ENCODE peak calls at places on chromosomes 12 and 14, in eight cellular contexts. F is HS-5; E is lower lobe of right lung; H is stimulated activated CD4-positive, alpha-beta T cell treated with anti-CD3 and anti-CD28 coated beads, Interleukin-4, amount 100 ng/mL, for 48 hours; Z is NCI-H69; W is HFFc6; Q is stimulated activated CD8-positive, alpha-beta memory T cell treated with anti-CD3 and anti-CD28 coated beads, Interleukin-15, amount 100 ng/mL, for 24 hours; B is foreskin fibroblast. I is an unnamed sample.
A peak's percentile ranks its signal among the peaks of the same experiment; 100 is the strongest.

GRCh38 chr12:53118771-53119300 is 15.6 kb downstream of the SOAT2 start:
- DNase-seq in E (no peak), B (no peak), F (no peak), H (no peak), Q (no peak), Z (no peak), W (no peak), I (no peak)

GRCh38 chr14:94904636-94905035 is 134.7 kb upstream of the GSC start:
- DNase-seq in Q (no peak), W (peak; percentile 17), E (no peak), B (no peak), Z (no peak), H (no peak), F (no peak), I (no peak)

GRCh38 chr12:26880625-26881024 is 47.6 kb upstream of the ITPR2 start:
- DNase-seq in W (no peak), B (no peak), F (no peak), H (no peak), Q (no peak), Z (no peak), E (no peak), I (no peak)

GRCh38 chr12:85309180-85309579 is 29.2 kb downstream of the ALX1 start:
- DNase-seq in B (peak; percentile 1), F (no peak), Q (no peak), E (no peak), W (no peak), H (no peak), Z (no peak), I (no peak)

GRCh38 chr12:18861287-18861858 is 123.5 kb downstream of the CAPZA3 start:
- DNase-seq in B (peak; percentile 60), F (peak; percentile 11), Z (peak; percentile 26), Q (no peak), W (no peak), H (no peak), E (no peak), I (peak; percentile 16)

GRCh38 chr12:54369597-54370217 is 5.4 kb upstream of the GPR84 start:
- DNase-seq in H (no peak), Q (no peak), B (peak; percentile 15), E (no peak), W (no peak), Z (no peak), F (no peak), I (no peak)

GRCh38 chr12:12403264-12404248 is 46.7 kb downstream of the BORCS5 start:
- DNase-seq in B (no peak), Q (no peak), H (no peak), W (no peak), F (no peak), E (no peak), Z (peak; percentile 33), I (peak; percentile 16)

GRCh38 chr14:24631749-24632335 is 2.1 kb downstream of the GZMB start:
- DNase-seq in F (no peak), Z (no peak), Q (no peak), W (no peak), H (no peak), B (no peak), E (no peak), I (no peak)

GRCh38 chr14:75379246-75379929 is 48.4 kb upstream of the JDP2 start:
- DNase-seq in B (no peak), F (no peak), W (no peak), Z (no peak), E (no peak), H (no peak), Q (no peak), I (no peak)

GRCh38 chr12:103241184-103241583 is 254.6 kb downstream of the C12orf42 start:
- DNase-seq in F (no peak), E (peak; percentile 46), H (no peak), B (no peak), W (no peak), Q (no peak), Z (peak; percentile 99), I (no peak)

GRCh38 chr12:13273850-13274249 is 77.3 kb downstream of the EMP1 start:
- DNase-seq in Z (no peak), F (no peak), W (no peak), H (no peak), E (no peak), B (no peak), Q (no peak), I (no peak)

GRCh38 chr12:26471560-26471959 is 276.2 kb downstream of the SSPN start:
- DNase-seq in E (no peak), H (no peak), W (peak; percentile 46), F (no peak), Q (no peak), B (peak; percentile 62), Z (peak; percentile 9), I (no peak)

GRCh38 chr12:96375173-96375572 is 25.1 kb downstream of the CDK17 start:
- DNase-seq in Z (peak; percentile 15), F (no peak), B (no peak), E (no peak), H (no peak), Q (no peak), W (no peak), I (no peak)

GRCh38 chr12:99137124-99137845 is 492.2 kb downstream of the APAF1 start:
- DNase-seq in B (no peak), H (no peak), Z (no peak), Q (no peak), W (no peak), F (no peak), E (no peak), I (no peak)

GRCh38 chr14:36451346-36452065 is 68.5 kb downstream of the NKX2-1 start:
- DNase-seq in F (no peak), E (peak; percentile 60), W (no peak), H (no peak), Z (peak; percentile 42), B (no peak), Q (no peak), I (no peak)

GRCh38 chr12:69821441-69822204 is 3.4 kb upstream of the MYRFL start:
- DNase-seq in W (no peak), F (peak; percentile 43), B (peak; percentile 16), Z (peak; percentile 60), H (no peak), Q (no peak), E (no peak), I (peak; percentile 73)

GRCh38 chr12:104694711-104695110 is 238.0 kb downstream of the CHST11 start:
- DNase-seq in W (no peak), Z (no peak), E (no peak), B (no peak), H (no peak), Q (no peak), F (no peak), I (no peak)

GRCh38 chr12:26319511-26319910 is 124.1 kb downstream of the SSPN start:
- DNase-seq in Q (no peak), E (peak; percentile 46), H (no peak), F (no peak), W (peak; percentile 18), Z (no peak), B (peak; percentile 83), I (peak; percentile 60)

GRCh38 chr12:99985129-99985570 is 414 bp upstream of the ANKS1B start:
- DNase-seq in F (no peak), Z (peak; percentile 62), W (no peak), E (no peak), H (no peak), Q (no peak), B (peak; percentile 36), I (no peak)

GRCh38 chr12:64311877-64312276 is 78.7 kb downstream of the C12orf56 start:
- DNase-seq in F (no peak), E (no peak), H (no peak), B (no peak), Z (no peak), Q (no peak), W (no peak), I (no peak)

GRCh38 chr12:130013771-130014484 is 110.1 kb upstream of the TMEM132D start:
- DNase-seq in Q (peak; percentile 9), E (no peak), F (no peak), H (peak; percentile 51), W (no peak), B (peak; percentile 33), Z (peak; percentile 49), I (peak; percentile 11)

GRCh38 chr12:90274407-90274806 is 565.8 kb upstream of the ATP2B1 start:
- DNase-seq in F (no peak), E (no peak), B (no peak), H (no peak), Q (no peak), Z (no peak), W (no peak), I (no peak)

GRCh38 chr12:131230340-131231099 is 276.8 kb downstream of the ADGRD1 start:
- DNase-seq in E (no peak), F (no peak), Q (no peak), H (no peak), B (no peak), Z (no peak), W (no peak), I (peak; percentile 9)

GRCh38 chr12:55822228-55822627 is 4.4 kb downstream of the ORMDL2 start:
- DNase-seq in Z (peak; percentile 8), Q (no peak), B (peak; percentile 55), W (no peak), E (no peak), F (no peak), H (no peak), I (no peak)

GRCh38 chr14:28661171-28661772 is 105.3 kb upstream of the FOXG1 start:
- DNase-seq in W (no peak), Z (no peak), B (peak; percentile 67), E (no peak), F (peak; percentile 61), Q (no peak), H (no peak), I (no peak)

GRCh38 chr14:65169351-65169750 is 67.0 kb upstream of the MAX start:
- DNase-seq in Q (no peak), W (peak; percentile 18), Z (no peak), H (no peak), B (peak; percentile 88), F (peak; percentile 11), E (no peak), I (no peak)

GRCh38 chr14:87874676-87875075 is 118.3 kb downstream of the GALC start:
- DNase-seq in H (no peak), Z (no peak), W (no peak), F (no peak), Q (no peak), B (peak; percentile 22), E (no peak), I (peak; percentile 9)

GRCh38 chr12:120290541-120291312 is 976 bp downstream of the RNU4-2 start:
- DNase-seq in H (peak; percentile 22), W (no peak), Z (peak; percentile 76), E (peak; percentile 57), Q (peak; percentile 13), F (no peak), B (no peak), I (no peak)

GRCh38 chr12:104421343-104421742 is 35.4 kb upstream of the CHST11 start:
- DNase-seq in E (no peak), F (no peak), Q (no peak), W (no peak), H (no peak), B (no peak), Z (no peak), I (no peak)

GRCh38 chr12:10190558-10191388 is 11.9 kb downstream of the TMEM52B start:
- DNase-seq in B (peak; percentile 75), Q (no peak), H (peak; percentile 24), E (peak; percentile 59), F (no peak), Z (peak; percentile 24), W (peak; percentile 78), I (peak; percentile 36)

GRCh38 chr14:81323094-81323493 is 77.0 kb downstream of the STON2 start:
- DNase-seq in H (no peak), Z (peak; percentile 53), Q (no peak), E (no peak), B (no peak), W (no peak), F (no peak), I (no peak)

I was measured in dermis microvascular lymphatic vessel endothelial cell.